ENCODE peak calls at places on chromosomes 11 and 22, in seven cellular contexts. I is stimulated activated naive CD8-positive, alpha-beta T cell treated with anti-CD3 and anti-CD28 coated beads, Interleukin-15, Interleukin-2, amounts not matched to agents 100 U/mL and 50 U/mL, for 24 hours; U is SHP77; Y is astrocyte of the spinal cord; K is ELR; N is stimulated activated CD4-positive, alpha-beta T cell treated with anti-CD3 and anti-CD28 coated beads, Interleukin-2, amount 100 ng/mL, for 48 hours; H is OCI-LY7. E is an unnamed sample.
A peak's percentile ranks its signal among the peaks of the same experiment; 100 is the strongest.

GRCh38 chr11:122895591-122895990 is 13.0 kb downstream of the JHY start:
- DNase-seq in I (no peak), U (no peak), Y (no peak), K (no peak), N (no peak), H (no peak), E (no peak)

GRCh38 chr11:130609121-130610035 is 160.9 kb downstream of the ADAMTS15 start:
- DNase-seq in I (no peak), U (no peak), Y (no peak), K (no peak), N (no peak), H (no peak), E (no peak)

GRCh38 chr11:124798991-124799383 is 1.2 kb downstream of the MSANTD2 start:
- DNase-seq in I (no peak), U (no peak), Y (peak; percentile 62), K (peak; percentile 78), N (no peak), H (peak; percentile 35), E (no peak)

GRCh38 chr11:22680628-22681027 is 14.2 kb downstream of the GAS2 start:
- DNase-seq in I (no peak), U (no peak), Y (no peak), K (no peak), N (no peak), H (no peak), E (no peak)

GRCh38 chr11:108538022-108538424 is 39.8 kb upstream of the POGLUT3 start:
- DNase-seq in I (no peak), U (no peak), Y (no peak), K (no peak), N (no peak), H (no peak), E (no peak)

GRCh38 chr11:11635456-11635855 is 13.7 kb upstream of the GALNT18 start:
- DNase-seq in I (no peak), U (no peak), Y (no peak), K (peak; percentile 4), N (no peak), H (no peak), E (no peak)

GRCh38 chr11:124879229-124879998 is 14.2 kb downstream of the ROBO3 start:
- DNase-seq in I (no peak), U (no peak), Y (no peak), K (no peak), N (no peak), H (no peak), E (no peak)

GRCh38 chr22:40157546-40157945 is 20.2 kb upstream of the TNRC6B start:
- DNase-seq in I (no peak), U (no peak), Y (no peak), K (no peak), N (no peak), H (no peak), E (no peak)

GRCh38 chr11:121207485-121208115 is 85.0 kb upstream of the SC5D start:
- DNase-seq in I (no peak), U (no peak), Y (no peak), K (no peak), N (no peak), H (no peak), E (no peak)

GRCh38 chr11:94543695-94544581 is at the start of gene FUT4:
- DNase-seq in I (peak; percentile 81), U (peak; percentile 50), Y (peak; percentile 86), K (peak; percentile 89), N (peak; percentile 63), H (peak; percentile 69), E (peak; percentile 78)

GRCh38 chr11:75055511-75055910 is 41.2 kb downstream of the OR2AT4 start:
- DNase-seq in I (no peak), U (no peak), Y (no peak), K (peak; percentile 75), N (no peak), H (no peak), E (no peak)

GRCh38 chr22:29610780-29611179 is 7.3 kb downstream of the NF2 start:
- DNase-seq in I (no peak), U (no peak), Y (no peak), K (no peak), N (no peak), H (no peak), E (no peak)

GRCh38 chr11:65053826-65054503 is 4.4 kb downstream of the NAALADL1 start:
- DNase-seq in I (no peak), U (no peak), Y (no peak), K (no peak), N (no peak), H (peak; percentile 77), E (no peak)

E was measured in activated CD8-positive, alpha-beta T cell treated with anti-CD3 and anti-CD28 coated beads, Interleukin-2, amount 10 ng/mL, durations not matched to agents 7 days and 5 days.